ENCODE peak calls at places on chromosomes 2 and 18, in five cellular contexts. U is HFF-Myc, Z is MM.1S, B is PC-3, N is astrocyte. L is an unnamed sample.

GRCh38 chr2:73284296-73285161 is at the start of gene FBXO41:
- DNase-seq in U (no peak), Z (peak; percentile 82), B (peak; percentile 32), N (no peak), L (peak; percentile 23)

GRCh38 chr18:49510393-49511115 is 23.5 kb upstream of the C18orf32 start:
- DNase-seq in U (no peak), Z (peak; percentile 64), B (peak; percentile 55), N (no peak), L (no peak)

GRCh38 chr2:152694161-152694661 is 23.1 kb downstream of the PRPF40A start:
- DNase-seq in U (no peak), Z (peak; percentile 84), B (no peak), N (peak; percentile 87), L (no peak)

GRCh38 chr2:75047189-75047812 is 88.9 kb downstream of the POLE4 start:
- DNase-seq in U (no peak), Z (no peak), B (peak; percentile 83), N (peak; percentile 67), L (no peak)

GRCh38 chr2:42125887-42126594 is 43.1 kb upstream of the EML4 start:
- DNase-seq in U (no peak), Z (no peak), B (no peak), N (peak; percentile 58), L (no peak)

GRCh38 chr18:35334821-35335220 is 9.4 kb downstream of the ZNF24 start:
- DNase-seq in U (no peak), Z (no peak), B (peak; percentile 10), N (peak; percentile 79), L (no peak)

GRCh38 chr2:129458006-129458405 is 521.5 kb upstream of the RAB6C start:
- DNase-seq in U (no peak), Z (no peak), B (no peak), N (no peak), L (no peak)

GRCh38 chr2:145818890-145819504 is 1299.1 kb upstream of the ZEB2 start:
- DNase-seq in U (no peak), Z (no peak), B (no peak), N (no peak), L (no peak)

GRCh38 chr2:109454764-109455394 is 158.9 kb downstream of the SEPTIN10 start:
- DNase-seq in U (no peak), Z (no peak), B (no peak), N (no peak), L (no peak)

GRCh38 chr2:7619203-7619602 is 702.0 kb downstream of the RNF144A start:
- DNase-seq in U (no peak), Z (no peak), B (no peak), N (no peak), L (no peak)

GRCh38 chr18:48163184-48164095 is 233.0 kb upstream of the SMAD2 start:
- DNase-seq in U (no peak), Z (no peak), B (no peak), N (no peak), L (no peak)

GRCh38 chr2:101967826-101968498 is 23.8 kb upstream of the IL1R2 start:
- DNase-seq in U (no peak), Z (no peak), B (peak; percentile 41), N (peak; percentile 29), L (peak; percentile 49)

GRCh38 chr2:100207411-100207885 is 65.1 kb upstream of the AFF3 start:
- DNase-seq in U (no peak), Z (no peak), B (no peak), N (no peak), L (no peak)

GRCh38 chr2:108594132-108594981 is 60.1 kb downstream of the LIMS1 start:
- DNase-seq in U (peak; percentile 78), Z (peak; percentile 71), B (peak; percentile 89), N (peak; percentile 98), L (no peak)

GRCh38 chr2:227853204-227853629 is 18.2 kb upstream of the DAW1 start:
- DNase-seq in U (peak; percentile 16), Z (no peak), B (peak; percentile 85), N (peak; percentile 99), L (no peak)

GRCh38 chr2:220224711-220225519 is 597.5 kb downstream of the SLC4A3 start:
- DNase-seq in U (no peak), Z (no peak), B (peak; percentile 97), N (peak; percentile 92), L (no peak)

GRCh38 chr2:230898016-230898415 is 27.0 kb downstream of the GPR55 start:
- DNase-seq in U (no peak), Z (no peak), B (no peak), N (no peak), L (peak; percentile 8)

GRCh38 chr18:9868857-9869712 is 16.7 kb upstream of the TXNDC2 start:
- DNase-seq in U (no peak), Z (no peak), B (no peak), N (no peak), L (no peak)

GRCh38 chr2:16264931-16265540 is 324.7 kb downstream of the MYCN start:
- DNase-seq in U (no peak), Z (no peak), B (no peak), N (no peak), L (no peak)

GRCh38 chr2:38590053-38590452 is 12.7 kb downstream of the HNRNPLL start:
- DNase-seq in U (no peak), Z (no peak), B (peak; percentile 25), N (no peak), L (no peak)

GRCh38 chr2:49248506-49248905 is 94.2 kb upstream of the FSHR start:
- DNase-seq in U (peak; percentile 63), Z (no peak), B (peak; percentile 66), N (peak; percentile 97), L (no peak)

GRCh38 chr2:64311948-64312621 is 141.9 kb upstream of the LGALSL start:
- DNase-seq in U (peak; percentile 82), Z (no peak), B (peak; percentile 88), N (peak; percentile 89), L (peak; percentile 69)

GRCh38 chr2:67719351-67719750 is 322.2 kb downstream of the ETAA1 start:
- DNase-seq in U (no peak), Z (no peak), B (no peak), N (no peak), L (no peak)

DNA sequence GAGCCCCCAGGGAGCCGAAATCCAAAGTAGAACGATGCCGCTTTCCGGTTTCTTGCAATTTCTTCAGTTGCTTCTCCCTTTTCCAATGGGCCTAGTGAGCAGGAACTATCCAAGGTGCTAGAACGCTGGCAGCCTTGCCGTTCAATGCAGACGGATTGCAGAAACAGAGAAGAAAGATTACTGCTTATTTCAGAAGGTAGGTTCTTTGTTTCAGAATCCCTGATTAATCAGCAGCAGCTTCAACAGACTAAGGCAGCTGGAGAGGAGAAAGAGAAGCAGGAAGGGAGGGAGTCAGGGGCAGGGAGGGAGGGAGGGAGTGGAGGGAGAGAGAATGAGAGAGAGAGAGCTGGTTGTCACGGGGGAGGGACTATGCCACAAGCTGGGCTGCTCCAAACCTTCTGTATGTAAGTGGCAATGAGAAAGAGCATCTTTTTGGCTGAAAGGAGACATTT is 576 bp downstream of the NYAP2 start:
- DNase-seq in U (peak; percentile 36), Z (peak; percentile 12), B (peak; percentile 53), N (peak; percentile 46), L (no peak)
- H3K4me3 ChIP-seq in U (no peak overlapping the region), Z (no peak overlapping the region), B (no peak overlapping the region), N (no peak overlapping the region), L (no peak overlapping the region)

GRCh38 chr2:119523959-119524694 is at the start of gene SCTR:
- DNase-seq in U (no peak), Z (no peak), B (no peak), N (no peak), L (no peak)
- H3K4me3 ChIP-seq in U (no peak within 1 kb of the TSS), Z (no peak within 1 kb of the TSS), B (no peak within 1 kb of the TSS), N (no peak within 1 kb of the TSS), L (no peak within 1 kb of the TSS)

GRCh38 chr2:170226216-170226615 is 48.3 kb downstream of the MYO3B start:
- DNase-seq in U (no peak), Z (no peak), B (no peak), N (no peak), L (no peak)

GRCh38 chr2:170227467-170228075 is 49.6 kb downstream of the MYO3B start:
- DNase-seq in U (no peak), Z (peak; percentile 52), B (no peak), N (no peak), L (no peak)

GRCh38 chr2:170228429-170228828 is 50.5 kb downstream of the MYO3B start:
- DNase-seq in U (no peak), Z (no peak), B (no peak), N (no peak), L (no peak)

GRCh38 chr2:170229125-170229524 is 51.2 kb downstream of the MYO3B start:
- DNase-seq in U (no peak), Z (no peak), B (no peak), N (no peak), L (no peak)

GRCh38 chr2:170229744-170230143 is 51.8 kb downstream of the MYO3B start:
- DNase-seq in U (no peak), Z (no peak), B (no peak), N (no peak), L (no peak)
- H3K4me3 ChIP-seq in U (no peak overlapping the region), Z (no peak overlapping the region), B (no peak overlapping the region), N (no peak overlapping the region), L (no peak overlapping the region)

GRCh38 chr2:1709335-1709605 is 35.0 kb downstream of the PXDN start:
- DNase-seq in U (no peak), Z (no peak), B (no peak), N (no peak), L (no peak)

GRCh38 chr2:1705557-1706076 is 38.7 kb downstream of the PXDN start:
- DNase-seq in U (no peak), Z (no peak), B (no peak), N (no peak), L (no peak)

GRCh38 chr2:1707771-1708351 is 36.5 kb downstream of the PXDN start:
- DNase-seq in U (peak; percentile 87), Z (no peak), B (peak; percentile 98), N (peak; percentile 93), L (peak; percentile 71)

GRCh38 chr2:1709970-1710560 is 34.2 kb downstream of the PXDN start:
- DNase-seq in U (no peak), Z (peak; percentile 30), B (no peak), N (no peak), L (no peak)

GRCh38 chr2:1708476-1709334 is 35.6 kb downstream of the PXDN start:
- DNase-seq in U (no peak), Z (no peak), B (peak; percentile 75), N (no peak), L (peak; percentile 16)
- H3K4me3 ChIP-seq in U (no peak overlapping the region), Z (no peak overlapping the region), B (peak overlapping the region; percentile 63), N (peak overlapping the region; percentile 6), L (no peak overlapping the region)

GRCh38 chr2:19359021-19359357 is 566 bp upstream of the OSR1 start:
- DNase-seq in U (no peak), Z (no peak), B (no peak), N (no peak), L (no peak)
- H3K4me3 ChIP-seq in U (peak overlapping the region; percentile 62), Z (peak overlapping the region; percentile 66), B (peak overlapping the region; percentile 73), N (no peak overlapping the region), L (peak overlapping the region; percentile 63)

DNA sequence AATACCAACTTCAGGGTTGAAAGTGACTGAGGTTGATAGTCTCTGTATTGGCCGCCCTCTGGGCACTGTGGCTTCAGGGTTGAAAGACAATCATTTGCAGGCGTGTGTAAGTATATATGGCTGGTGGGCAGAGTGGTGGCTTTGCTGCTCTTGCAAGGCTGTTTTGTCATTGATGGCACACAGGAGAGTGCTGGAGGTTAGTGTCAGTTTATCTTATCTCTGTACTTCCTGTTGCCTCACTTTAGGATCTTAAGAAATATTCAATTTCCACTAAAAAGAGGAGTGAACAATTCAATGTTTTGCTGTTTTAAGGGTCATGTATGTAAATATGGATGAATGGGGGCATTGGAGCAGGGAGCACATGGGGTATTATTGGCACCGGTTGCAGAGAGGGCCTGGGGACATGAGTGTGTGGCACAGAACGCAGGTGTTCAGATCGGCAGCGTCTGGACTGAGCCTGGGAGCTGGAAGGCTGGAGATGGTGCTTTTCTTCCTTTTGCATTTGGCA is 51.5 kb downstream of the NCK2 start:
- DNase-seq in U (no peak), Z (peak; percentile 61), B (no peak), N (no peak), L (no peak)
- H3K4me3 ChIP-seq in U (no peak overlapping the region), Z (peak overlapping the region; percentile 40), B (no peak overlapping the region), N (no peak overlapping the region), L (no peak overlapping the region)